ENCODE peak calls at places on chromosomes 13 and 19, in eight cellular contexts. W, F, R, Q, S, C, L and O are unnamed samples.
A peak's percentile ranks its signal among the peaks of the same experiment; 100 is the strongest.

GRCh38 chr13:97004096-97004876 is 10.0 kb upstream of the OXGR1 start:
- DNase-seq in W (no peak), F (peak; percentile 92), R (no peak), Q (no peak), S (no peak), C (no peak), L (peak; percentile 95), O (no peak)

GRCh38 chr19:44824758-44825157 is 15.9 kb downstream of the BCAM start:
- DNase-seq in W (no peak), F (no peak), R (no peak), Q (no peak), S (no peak), C (no peak), L (no peak), O (no peak)

GRCh38 chr13:31242935-31243334 is 43.2 kb downstream of the B3GLCT start:
- DNase-seq in W (no peak), F (no peak), R (no peak), Q (no peak), S (no peak), C (no peak), L (peak; percentile 12), O (no peak)

GRCh38 chr19:35164418-35164817 is 9.9 kb downstream of the FXYD5 start:
- DNase-seq in W (no peak), F (no peak), R (no peak), Q (no peak), S (no peak), C (no peak), L (no peak), O (no peak)

GRCh38 chr13:68808456-68808855 is 1299.2 kb upstream of the ATXN8OS start:
- DNase-seq in W (no peak), F (peak; percentile 72), R (no peak), Q (no peak), S (no peak), C (no peak), L (no peak), O (no peak)

GRCh38 chr13:45393941-45394570 is 24.1 kb downstream of the SLC25A30 start:
- DNase-seq in W (no peak), F (peak; percentile 34), R (no peak), Q (peak; percentile 80), S (peak; percentile 54), C (peak; percentile 41), L (peak; percentile 67), O (no peak)

GRCh38 chr19:590396-590745 is 690 bp downstream of the HCN2 start:
- DNase-seq in W (no peak), F (no peak), R (no peak), Q (no peak), S (no peak), C (no peak), L (peak; percentile 42), O (no peak)

GRCh38 chr19:45496349-45496953 is 396 bp downstream of the RTN2 start:
- DNase-seq in W (peak; percentile 74), F (no peak), R (peak; percentile 59), Q (peak; percentile 86), S (no peak), C (no peak), L (no peak), O (no peak)

GRCh38 chr13:23377603-23378002 is 55.9 kb downstream of the SACS start:
- DNase-seq in W (no peak), F (no peak), R (no peak), Q (no peak), S (no peak), C (no peak), L (no peak), O (no peak)

GRCh38 chr19:35755550-35756371 is 1.1 kb downstream of the HSPB6 start:
- DNase-seq in W (peak; percentile 97), F (no peak), R (peak; percentile 73), Q (peak; percentile 23), S (no peak), C (peak; percentile 79), L (peak; percentile 76), O (no peak)

GRCh38 chr19:5343848-5344247 is 3.2 kb upstream of the PTPRS start:
- DNase-seq in W (peak; percentile 42), F (peak; percentile 34), R (no peak), Q (no peak), S (no peak), C (no peak), L (peak; percentile 40), O (no peak)

GRCh38 chr13:42985312-42986175 is 6.5 kb downstream of the EPSTI1 start:
- DNase-seq in W (no peak), F (no peak), R (peak; percentile 79), Q (no peak), S (no peak), C (peak; percentile 81), L (no peak), O (no peak)

GRCh38 chr19:50896591-50897190 is 14.5 kb downstream of the KLK4 start:
- DNase-seq in W (no peak), F (peak; percentile 8), R (no peak), Q (no peak), S (peak; percentile 33), C (no peak), L (peak; percentile 25), O (peak; percentile 96)

GRCh38 chr13:102774596-102775375 is 1.2 kb upstream of the TEX30 start:
- DNase-seq in W (no peak), F (no peak), R (no peak), Q (peak; percentile 17), S (peak; percentile 1), C (no peak), L (no peak), O (no peak)

DNA sequence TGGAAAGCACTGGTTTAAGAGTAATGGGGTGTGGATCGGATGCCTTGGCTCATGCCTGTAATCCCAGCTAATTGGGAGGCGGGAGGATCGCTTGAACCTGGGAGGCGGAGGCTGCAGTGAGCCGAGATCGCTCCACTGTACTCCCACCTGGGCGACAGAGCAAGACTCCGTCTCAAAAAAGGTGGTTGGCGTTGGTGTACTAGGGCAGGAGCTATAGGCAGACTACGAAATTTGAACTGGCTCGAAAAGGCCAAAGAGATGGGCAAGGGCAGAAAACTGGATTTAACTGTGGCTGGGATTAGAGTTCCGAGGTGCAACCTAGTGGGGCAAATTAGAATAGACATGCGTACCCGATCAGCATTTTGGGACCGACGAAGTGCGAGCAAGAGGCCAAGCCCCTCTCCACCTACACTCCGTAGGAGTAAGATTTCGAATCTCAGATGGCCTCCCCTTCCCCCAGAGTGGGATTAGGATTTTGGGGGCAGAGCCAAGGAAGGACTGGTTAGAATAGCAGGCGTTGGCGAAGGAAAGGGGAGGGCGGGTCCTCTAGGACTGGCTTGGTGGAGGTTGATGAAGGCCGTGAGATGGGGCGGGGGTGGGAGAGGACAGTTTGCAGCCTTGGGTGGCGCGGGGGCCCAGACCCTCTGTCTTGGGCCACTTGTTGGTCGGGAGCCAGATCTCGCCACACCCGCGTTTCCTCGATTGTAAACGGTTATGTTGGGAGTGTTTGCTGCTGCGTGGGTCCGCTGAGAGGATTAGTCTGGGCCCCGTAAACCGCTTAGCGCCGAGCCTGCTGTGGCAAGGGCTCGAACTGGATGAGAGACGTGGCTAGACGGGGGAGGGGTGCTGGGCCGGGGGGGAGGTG is 2.0 kb upstream of the INAFM1 start:
- DNase-seq in W (no peak), F (peak; percentile 10), R (peak; percentile 58), Q (peak; percentile 50), S (no peak), C (peak; percentile 64), L (peak; percentile 21), O (no peak)
- H3K4me3 ChIP-seq in W (peak overlapping the region; percentile 62), F (peak overlapping the region; percentile 66), R (peak overlapping the region; percentile 51), Q (peak overlapping the region; percentile 83), S (peak overlapping the region; percentile 81), C (peak overlapping the region; percentile 70), L (peak overlapping the region; percentile 77), O (peak overlapping the region; percentile 70)

DNA sequence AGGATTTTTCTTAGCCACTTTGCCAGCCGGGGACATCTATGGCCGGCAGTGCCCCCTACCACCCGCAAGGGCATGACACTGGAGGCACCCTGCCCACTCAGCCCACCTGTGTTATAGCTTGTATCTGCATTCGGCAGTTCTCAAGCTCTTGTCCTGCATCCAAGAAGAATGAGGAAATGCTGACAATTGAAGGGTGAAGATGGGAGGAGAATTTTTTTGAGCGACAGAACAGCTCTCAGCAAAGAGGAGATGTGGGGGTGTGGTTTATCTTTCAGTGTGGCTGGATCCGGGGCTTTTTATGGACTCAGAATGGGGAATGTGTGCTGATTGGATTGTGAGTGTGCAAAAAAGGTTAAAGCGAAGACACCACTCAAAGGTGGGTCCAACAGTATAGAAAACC is 5.4 kb upstream of the C19orf38 start:
- DNase-seq in W (no peak), F (no peak), R (no peak), Q (no peak), S (no peak), C (no peak), L (no peak), O (no peak)
- TF ChIP-seq CTCF in W (no peak), F (no peak), R (no peak), Q (no peak), S (no peak), C (no peak), L (no peak), O (no peak)

GRCh38 chr13:21594715-21595545 is 9.0 kb downstream of the MICU2 start:
- DNase-seq in W (no peak), F (no peak), R (no peak), Q (no peak), S (no peak), C (no peak), L (no peak), O (peak; percentile 21)
- H3K4me3 ChIP-seq in W (no peak overlapping the region), F (no peak overlapping the region), R (no peak overlapping the region), Q (no peak overlapping the region), S (no peak overlapping the region), C (no peak overlapping the region), L (no peak overlapping the region), O (no peak overlapping the region)

DNA sequence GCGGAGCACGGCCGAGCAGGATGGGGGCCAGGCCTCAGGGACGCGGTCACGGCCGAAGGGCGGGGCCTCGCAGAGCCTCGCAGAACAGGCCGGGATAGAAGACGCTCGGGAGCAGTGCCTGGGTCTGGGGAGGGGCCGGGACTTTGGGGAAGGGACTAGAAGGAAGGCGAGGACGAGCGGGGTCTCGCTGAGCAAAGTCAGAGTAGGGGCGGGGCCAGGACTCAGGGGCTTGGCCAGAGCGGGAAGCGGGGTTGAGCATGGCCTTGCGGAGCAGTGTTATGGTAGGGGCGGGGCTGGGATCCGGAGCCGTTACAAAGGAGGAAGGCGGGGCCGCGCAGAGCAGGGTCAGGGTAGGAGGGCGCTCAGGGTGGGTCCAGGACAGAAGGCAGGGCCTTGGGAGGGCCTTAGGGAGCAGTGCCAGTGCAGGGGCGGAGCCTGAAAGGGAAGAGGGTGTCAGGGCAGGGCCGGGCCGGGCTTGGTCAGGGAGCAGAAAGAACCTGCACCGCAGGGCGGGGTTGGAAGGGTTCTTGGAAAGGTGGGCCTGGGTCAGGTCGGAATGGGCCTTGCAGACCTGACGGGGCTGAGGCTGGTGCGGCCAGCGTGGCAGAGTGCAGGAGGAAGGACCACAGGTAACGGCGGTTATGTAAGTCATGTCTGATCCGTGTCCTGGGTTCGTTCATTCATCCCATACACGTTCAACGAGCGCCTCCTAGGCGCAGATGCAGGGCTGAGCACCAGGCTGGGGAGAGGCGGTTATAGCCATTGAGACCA is 535 bp upstream of the ATP8B3 start:
- DNase-seq in W (peak; percentile 93), F (peak; percentile 84), R (peak; percentile 98), Q (peak; percentile 98), S (peak; percentile 96), C (peak; percentile 97), L (peak; percentile 94), O (peak; percentile 83)
- TF ChIP-seq CTCF in W (peak; percentile 35), F (peak; percentile 45), R (peak; percentile 42), Q (peak; percentile 91), S (peak; percentile 87), C (peak; percentile 67), L (peak; percentile 61), O (peak; percentile 76)

GRCh38 chr19:55464669-55465068 is at the start of gene C19orf85:
- DNase-seq in W (no peak), F (no peak), R (no peak), Q (no peak), S (no peak), C (no peak), L (no peak), O (no peak)
- H3K4me3 ChIP-seq in W (no peak within 1 kb of the TSS), F (no peak within 1 kb of the TSS), R (no peak within 1 kb of the TSS), Q (peak within 1 kb of the TSS; percentile 32), S (no peak within 1 kb of the TSS), C (no peak within 1 kb of the TSS), L (no peak within 1 kb of the TSS), O (no peak within 1 kb of the TSS)